ENCODE peak calls at places on chromosomes 3 and 15, in nine cellular contexts. One of them, this sample, is unnamed.

GRCh38 chr3:159928692-159929091 is 59.9 kb upstream of the IL12A start:
- DNase-seq in Calu3: no peak
- DNase-seq in cardiac muscle cell: no peak
- DNase-seq in fibroblast of pulmonary artery: peak
- DNase-seq in osteocyte: no peak
- DNase-seq in psoas muscle: no peak
- DNase-seq in AG09309: peak
- DNase-seq in GM12865: no peak
- DNase-seq in fibroblast of villous mesenchyme: peak
- DNase-seq in this sample: no peak

GRCh38 chr15:79967331-79968182 is 3.4 kb downstream of the BCL2A1 start:
- DNase-seq in osteocyte: no peak
- DNase-seq in GM12865: peak
- DNase-seq in fibroblast of villous mesenchyme: no peak
- DNase-seq in Calu3: no peak
- DNase-seq in cardiac muscle cell: no peak
- DNase-seq in psoas muscle: no peak
- DNase-seq in AG09309: no peak
- DNase-seq in fibroblast of pulmonary artery: no peak
- DNase-seq in this sample: no peak

GRCh38 chr3:52253314-52254260 is 8.0 kb downstream of the PPM1M start:
- DNase-seq in fibroblast of villous mesenchyme: no peak
- DNase-seq in fibroblast of pulmonary artery: peak
- DNase-seq in Calu3: no peak
- DNase-seq in psoas muscle: no peak
- DNase-seq in AG09309: no peak
- DNase-seq in osteocyte: no peak
- DNase-seq in cardiac muscle cell: no peak
- DNase-seq in GM12865: peak
- DNase-seq in this sample: no peak

GRCh38 chr15:61527836-61528589 is 298.9 kb upstream of the RORA start:
- DNase-seq in fibroblast of villous mesenchyme: no peak
- DNase-seq in cardiac muscle cell: no peak
- DNase-seq in fibroblast of pulmonary artery: no peak
- DNase-seq in psoas muscle: no peak
- DNase-seq in AG09309: no peak
- DNase-seq in osteocyte: no peak
- DNase-seq in GM12865: peak
- DNase-seq in Calu3: no peak
- DNase-seq in this sample: no peak

GRCh38 chr15:61528590-61528929 is 299.5 kb upstream of the RORA start:
- DNase-seq in GM12865: no peak
- DNase-seq in osteocyte: no peak
- DNase-seq in cardiac muscle cell: no peak
- DNase-seq in fibroblast of pulmonary artery: peak
- DNase-seq in AG09309: no peak
- DNase-seq in psoas muscle: no peak
- DNase-seq in Calu3: no peak
- DNase-seq in fibroblast of villous mesenchyme: peak
- DNase-seq in this sample: no peak

GRCh38 chr3:116337229-116337628 is 108.1 kb downstream of the LSAMP start:
- DNase-seq in fibroblast of villous mesenchyme: no peak
- DNase-seq in psoas muscle: no peak
- DNase-seq in cardiac muscle cell: no peak
- DNase-seq in fibroblast of pulmonary artery: no peak
- DNase-seq in GM12865: no peak
- DNase-seq in osteocyte: no peak
- DNase-seq in Calu3: no peak
- DNase-seq in AG09309: no peak
- DNase-seq in this sample: no peak

GRCh38 chr3:48739955-48740823 is 23.2 kb upstream of the IP6K2 start:
- DNase-seq in GM12865: peak
- DNase-seq in Calu3: peak
- DNase-seq in AG09309: peak
- DNase-seq in fibroblast of pulmonary artery: peak
- DNase-seq in psoas muscle: peak
- DNase-seq in fibroblast of villous mesenchyme: peak
- DNase-seq in cardiac muscle cell: peak
- DNase-seq in osteocyte: peak
- DNase-seq in this sample: peak

GRCh38 chr3:125119752-125120369 is 64.1 kb upstream of the HEG1 start:
- DNase-seq in psoas muscle: no peak
- DNase-seq in cardiac muscle cell: no peak
- DNase-seq in osteocyte: no peak
- DNase-seq in GM12865: peak
- DNase-seq in AG09309: no peak
- DNase-seq in fibroblast of villous mesenchyme: peak
- DNase-seq in fibroblast of pulmonary artery: peak
- DNase-seq in Calu3: no peak
- DNase-seq in this sample: no peak

GRCh38 chr3:161420746-161421145 is 49.4 kb upstream of the SPTSSB start:
- DNase-seq in AG09309: no peak
- DNase-seq in psoas muscle: no peak
- DNase-seq in Calu3: peak
- DNase-seq in fibroblast of villous mesenchyme: peak
- DNase-seq in fibroblast of pulmonary artery: no peak
- DNase-seq in GM12865: no peak
- DNase-seq in cardiac muscle cell: no peak
- DNase-seq in osteocyte: no peak
- DNase-seq in this sample: no peak

GRCh38 chr15:70318996-70319465 is 221.3 kb upstream of the TLE3 start:
- DNase-seq in Calu3: no peak
- DNase-seq in fibroblast of pulmonary artery: peak
- DNase-seq in cardiac muscle cell: no peak
- DNase-seq in osteocyte: peak
- DNase-seq in fibroblast of villous mesenchyme: peak
- DNase-seq in psoas muscle: peak
- DNase-seq in GM12865: no peak
- DNase-seq in AG09309: peak
- DNase-seq in this sample: no peak

GRCh38 chr3:77577264-77577663 is 537.4 kb downstream of the ROBO2 start:
- DNase-seq in fibroblast of villous mesenchyme: no peak
- DNase-seq in osteocyte: no peak
- DNase-seq in fibroblast of pulmonary artery: no peak
- DNase-seq in psoas muscle: no peak
- DNase-seq in Calu3: no peak
- DNase-seq in GM12865: no peak
- DNase-seq in AG09309: no peak
- DNase-seq in cardiac muscle cell: no peak
- DNase-seq in this sample: no peak

GRCh38 chr3:177471733-177472480 is 274.6 kb upstream of the TBL1XR1 start:
- DNase-seq in psoas muscle: no peak
- DNase-seq in fibroblast of villous mesenchyme: no peak
- DNase-seq in Calu3: no peak
- DNase-seq in AG09309: no peak
- DNase-seq in osteocyte: no peak
- DNase-seq in cardiac muscle cell: no peak
- DNase-seq in GM12865: no peak
- DNase-seq in fibroblast of pulmonary artery: no peak
- DNase-seq in this sample: no peak

GRCh38 chr15:52261498-52262242 is 33.9 kb downstream of the MYO5C start:
- DNase-seq in psoas muscle: peak
- DNase-seq in fibroblast of pulmonary artery: peak
- DNase-seq in AG09309: no peak
- DNase-seq in GM12865: peak
- DNase-seq in cardiac muscle cell: peak
- DNase-seq in osteocyte: peak
- DNase-seq in fibroblast of villous mesenchyme: peak
- DNase-seq in Calu3: peak
- DNase-seq in this sample: no peak

GRCh38 chr3:188282871-188283270 is 128.9 kb downstream of the LPP start:
- DNase-seq in Calu3: no peak
- DNase-seq in osteocyte: no peak
- DNase-seq in psoas muscle: no peak
- DNase-seq in AG09309: no peak
- DNase-seq in fibroblast of pulmonary artery: no peak
- DNase-seq in fibroblast of villous mesenchyme: peak
- DNase-seq in GM12865: no peak
- DNase-seq in cardiac muscle cell: no peak
- DNase-seq in this sample: no peak
- TF ChIP-seq CTCF in Calu3: no peak
- TF ChIP-seq CTCF in osteocyte: no peak
- TF ChIP-seq CTCF in psoas muscle: no peak
- TF ChIP-seq CTCF in AG09309: no peak
- TF ChIP-seq CTCF in fibroblast of pulmonary artery: no peak
- TF ChIP-seq CTCF in fibroblast of villous mesenchyme: no peak
- TF ChIP-seq CTCF in GM12865: no peak
- TF ChIP-seq CTCF in cardiac muscle cell: no peak
- TF ChIP-seq CTCF in this sample: no peak

DNA sequence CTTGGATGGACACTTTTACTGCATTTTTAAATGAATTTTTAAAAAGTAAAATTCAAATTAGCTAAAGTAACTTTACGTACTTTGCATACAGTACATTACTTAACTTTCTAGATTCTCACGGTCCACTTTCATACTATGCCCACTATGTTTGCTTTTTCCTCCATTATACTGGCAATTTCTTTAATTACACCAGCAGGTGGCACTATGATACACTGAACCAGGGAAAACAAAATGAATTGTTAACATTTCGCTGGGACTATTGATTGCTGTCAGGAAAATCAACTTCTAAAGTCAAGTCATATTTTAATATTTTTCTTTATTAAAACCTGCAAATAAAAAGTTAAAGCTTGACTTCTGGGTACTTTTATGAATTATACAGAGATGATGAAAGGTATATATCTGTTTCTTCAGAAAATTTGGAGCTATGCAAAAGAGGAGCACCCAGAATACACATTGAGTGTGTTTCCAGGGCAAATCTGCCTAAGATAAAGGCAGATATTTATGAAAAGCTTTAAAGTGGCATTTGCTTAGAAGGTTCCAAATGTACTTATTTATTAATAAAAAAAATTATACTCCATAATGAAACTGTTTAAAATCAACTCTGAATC is 21.8 kb upstream of the POU1F1 start:
- DNase-seq in AG09309: no peak
- DNase-seq in Calu3: peak
- DNase-seq in osteocyte: no peak
- DNase-seq in cardiac muscle cell: peak
- DNase-seq in fibroblast of villous mesenchyme: peak
- DNase-seq in fibroblast of pulmonary artery: peak
- DNase-seq in GM12865: peak
- DNase-seq in psoas muscle: no peak
- DNase-seq in this sample: no peak
- TF ChIP-seq CTCF in AG09309: peak
- TF ChIP-seq CTCF in Calu3: peak
- TF ChIP-seq CTCF in osteocyte: peak
- TF ChIP-seq CTCF in cardiac muscle cell: peak
- TF ChIP-seq CTCF in fibroblast of villous mesenchyme: peak
- TF ChIP-seq CTCF in fibroblast of pulmonary artery: peak
- TF ChIP-seq CTCF in GM12865: peak
- TF ChIP-seq CTCF in psoas muscle: peak
- TF ChIP-seq CTCF in this sample: peak

GRCh38 chr3:39082652-39083313 is 24.6 kb downstream of the GORASP1 start:
- DNase-seq in GM12865: no peak
- DNase-seq in Calu3: no peak
- DNase-seq in fibroblast of villous mesenchyme: no peak
- DNase-seq in fibroblast of pulmonary artery: no peak
- DNase-seq in psoas muscle: no peak
- DNase-seq in osteocyte: no peak
- DNase-seq in AG09309: no peak
- DNase-seq in cardiac muscle cell: no peak
- DNase-seq in this sample: no peak

GRCh38 chr3:39075910-39076309 is 24.1 kb downstream of the WDR48 start:
- DNase-seq in fibroblast of pulmonary artery: no peak
- DNase-seq in psoas muscle: no peak
- DNase-seq in AG09309: no peak
- DNase-seq in GM12865: no peak
- DNase-seq in Calu3: no peak
- DNase-seq in fibroblast of villous mesenchyme: no peak
- DNase-seq in cardiac muscle cell: no peak
- DNase-seq in osteocyte: no peak
- DNase-seq in this sample: no peak

DNA sequence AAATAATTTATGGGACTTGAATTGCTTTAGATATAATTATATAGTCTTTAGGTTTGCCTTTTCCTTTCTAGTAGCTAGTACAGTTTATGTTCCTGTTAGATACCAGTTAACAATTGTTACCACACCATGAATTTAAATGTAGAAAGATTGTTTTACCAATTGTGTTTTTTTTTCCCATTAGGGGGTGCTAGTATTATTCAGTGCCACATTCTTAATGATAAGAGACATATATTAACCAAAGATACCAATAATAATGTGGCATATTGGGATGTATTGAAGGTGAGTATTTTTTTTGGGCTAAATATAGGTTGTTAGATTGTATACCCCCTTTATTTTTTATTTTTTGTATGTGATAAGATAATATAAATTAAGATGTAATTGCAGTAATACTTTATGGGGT is 27.7 kb downstream of the WDR48 start:
- DNase-seq in psoas muscle: no peak
- DNase-seq in osteocyte: no peak
- DNase-seq in cardiac muscle cell: no peak
- DNase-seq in AG09309: no peak
- DNase-seq in fibroblast of villous mesenchyme: no peak
- DNase-seq in fibroblast of pulmonary artery: no peak
- DNase-seq in GM12865: no peak
- DNase-seq in Calu3: no peak
- DNase-seq in this sample: no peak
- TF ChIP-seq CTCF in psoas muscle: no peak
- TF ChIP-seq CTCF in osteocyte: no peak
- TF ChIP-seq CTCF in cardiac muscle cell: peak
- TF ChIP-seq CTCF in AG09309: no peak
- TF ChIP-seq CTCF in fibroblast of villous mesenchyme: no peak
- TF ChIP-seq CTCF in fibroblast of pulmonary artery: no peak
- TF ChIP-seq CTCF in GM12865: no peak
- TF ChIP-seq CTCF in Calu3: no peak
- TF ChIP-seq CTCF in this sample: no peak

GRCh38 chr15:77818484-77819270 is 186.0 kb upstream of the LINGO1 start:
- DNase-seq in fibroblast of pulmonary artery: no peak
- DNase-seq in Calu3: no peak
- DNase-seq in osteocyte: no peak
- DNase-seq in psoas muscle: no peak
- DNase-seq in AG09309: no peak
- DNase-seq in GM12865: no peak
- DNase-seq in cardiac muscle cell: peak
- DNase-seq in fibroblast of villous mesenchyme: no peak
- DNase-seq in this sample: no peak

GRCh38 chr15:77821959-77822256 is 189.2 kb upstream of the LINGO1 start:
- DNase-seq in cardiac muscle cell: no peak
- DNase-seq in fibroblast of villous mesenchyme: no peak
- DNase-seq in psoas muscle: no peak
- DNase-seq in osteocyte: no peak
- DNase-seq in AG09309: no peak
- DNase-seq in Calu3: no peak
- DNase-seq in GM12865: no peak
- DNase-seq in fibroblast of pulmonary artery: no peak
- DNase-seq in this sample: no peak

GRCh38 chr15:77819271-77819806 is 186.6 kb upstream of the LINGO1 start:
- DNase-seq in GM12865: no peak
- DNase-seq in cardiac muscle cell: peak
- DNase-seq in osteocyte: no peak
- DNase-seq in fibroblast of pulmonary artery: no peak
- DNase-seq in AG09309: no peak
- DNase-seq in Calu3: no peak
- DNase-seq in psoas muscle: no peak
- DNase-seq in fibroblast of villous mesenchyme: no peak
- DNase-seq in this sample: no peak

GRCh38 chr15:77821188-77821958 is 188.7 kb upstream of the LINGO1 start:
- DNase-seq in AG09309: no peak
- DNase-seq in fibroblast of villous mesenchyme: peak
- DNase-seq in osteocyte: no peak
- DNase-seq in GM12865: peak
- DNase-seq in cardiac muscle cell: peak
- DNase-seq in Calu3: peak
- DNase-seq in fibroblast of pulmonary artery: peak
- DNase-seq in psoas muscle: no peak
- DNase-seq in this sample: no peak

GRCh38 chr15:77819841-77820728 is 187.4 kb upstream of the LINGO1 start:
- DNase-seq in GM12865: no peak
- DNase-seq in fibroblast of pulmonary artery: no peak
- DNase-seq in AG09309: no peak
- DNase-seq in psoas muscle: no peak
- DNase-seq in Calu3: peak
- DNase-seq in osteocyte: no peak
- DNase-seq in cardiac muscle cell: peak
- DNase-seq in fibroblast of villous mesenchyme: no peak
- DNase-seq in this sample: no peak
- TF ChIP-seq CTCF in GM12865: no peak
- TF ChIP-seq CTCF in fibroblast of pulmonary artery: no peak
- TF ChIP-seq CTCF in AG09309: peak
- TF ChIP-seq CTCF in psoas muscle: no peak
- TF ChIP-seq CTCF in Calu3: no peak
- TF ChIP-seq CTCF in osteocyte: peak
- TF ChIP-seq CTCF in cardiac muscle cell: peak
- TF ChIP-seq CTCF in fibroblast of villous mesenchyme: no peak
- TF ChIP-seq CTCF in this sample: no peak